ENCODE peak calls at places on chromosomes 5 and 9, in seven cellular contexts. Z is SK-N-SH; N is lower lobe of right lung; U is CD8-positive, alpha-beta T cell; L is heart right ventricle; P is astrocyte of the spinal cord; E is kidney epithelial cell. A is an unnamed sample.

GRCh38 chr5:10635861-10636350 is 72.0 kb downstream of the ANKRD33B start:
- DNase-seq in Z (no peak), N (no peak), U (no peak), L (no peak), P (no peak), E (no peak), A (no peak)

GRCh38 chr9:88852794-88853193 is 138.5 kb upstream of the S1PR3 start:
- DNase-seq in Z (no peak), N (no peak), U (no peak), L (no peak), P (peak), E (peak), A (peak)

GRCh38 chr9:89598926-89599325 is 5.9 kb upstream of the GADD45G start:
- DNase-seq in Z (no peak), N (no peak), U (no peak), L (no peak), P (no peak), E (no peak), A (no peak)

GRCh38 chr9:78713746-78714405 is 417.0 kb downstream of the PSAT1 start:
- DNase-seq in Z (no peak), N (no peak), U (no peak), L (no peak), P (peak), E (no peak), A (peak)

GRCh38 chr9:6567140-6567591 is 78.4 kb downstream of the GLDC start:
- DNase-seq in Z (no peak), N (no peak), U (no peak), L (no peak), P (peak), E (peak), A (peak)

GRCh38 chr5:116766470-116766947 is 191.9 kb upstream of the SEMA6A start:
- DNase-seq in Z (no peak), N (no peak), U (no peak), L (no peak), P (peak), E (peak), A (peak)

GRCh38 chr5:39409036-39409435 is 15.7 kb downstream of the DAB2 start:
- DNase-seq in Z (no peak), N (no peak), U (no peak), L (no peak), P (no peak), E (no peak), A (no peak)

GRCh38 chr9:120901704-120902103 is 24.7 kb upstream of the PHF19 start:
- DNase-seq in Z (no peak), N (no peak), U (no peak), L (no peak), P (no peak), E (no peak), A (no peak)

GRCh38 chr9:109463924-109464625 is 34.0 kb downstream of the PTPN3 start:
- DNase-seq in Z (no peak), N (no peak), U (no peak), L (no peak), P (no peak), E (no peak), A (no peak)

GRCh38 chr9:69097053-69097452 is 61.5 kb downstream of the FXN start:
- DNase-seq in Z (no peak), N (no peak), U (no peak), L (no peak), P (peak), E (peak), A (peak)

GRCh38 chr5:134124289-134125194 is 10.1 kb downstream of the TCF7 start:
- DNase-seq in Z (no peak), N (no peak), U (no peak), L (no peak), P (peak), E (no peak), A (no peak)

GRCh38 chr5:151023047-151023615 is 2.7 kb downstream of the GPX3 start:
- DNase-seq in Z (no peak), N (peak), U (no peak), L (peak), P (no peak), E (no peak), A (peak)

GRCh38 chr9:120942186-120943001 is 15.8 kb upstream of the TRAF1 start:
- DNase-seq in Z (no peak), N (no peak), U (no peak), L (no peak), P (no peak), E (no peak), A (no peak)

GRCh38 chr9:114445616-114446015 is 57.8 kb upstream of the AKNA start:
- DNase-seq in Z (no peak), N (no peak), U (no peak), L (no peak), P (no peak), E (no peak), A (no peak)

GRCh38 chr9:14372437-14373318 is 58.7 kb upstream of the NFIB start:
- DNase-seq in Z (peak), N (no peak), U (no peak), L (no peak), P (peak), E (peak), A (peak)

GRCh38 chr9:105401651-105402050 is 46.2 kb upstream of the FSD1L start:
- DNase-seq in Z (no peak), N (no peak), U (no peak), L (no peak), P (peak), E (no peak), A (peak)

DNA sequence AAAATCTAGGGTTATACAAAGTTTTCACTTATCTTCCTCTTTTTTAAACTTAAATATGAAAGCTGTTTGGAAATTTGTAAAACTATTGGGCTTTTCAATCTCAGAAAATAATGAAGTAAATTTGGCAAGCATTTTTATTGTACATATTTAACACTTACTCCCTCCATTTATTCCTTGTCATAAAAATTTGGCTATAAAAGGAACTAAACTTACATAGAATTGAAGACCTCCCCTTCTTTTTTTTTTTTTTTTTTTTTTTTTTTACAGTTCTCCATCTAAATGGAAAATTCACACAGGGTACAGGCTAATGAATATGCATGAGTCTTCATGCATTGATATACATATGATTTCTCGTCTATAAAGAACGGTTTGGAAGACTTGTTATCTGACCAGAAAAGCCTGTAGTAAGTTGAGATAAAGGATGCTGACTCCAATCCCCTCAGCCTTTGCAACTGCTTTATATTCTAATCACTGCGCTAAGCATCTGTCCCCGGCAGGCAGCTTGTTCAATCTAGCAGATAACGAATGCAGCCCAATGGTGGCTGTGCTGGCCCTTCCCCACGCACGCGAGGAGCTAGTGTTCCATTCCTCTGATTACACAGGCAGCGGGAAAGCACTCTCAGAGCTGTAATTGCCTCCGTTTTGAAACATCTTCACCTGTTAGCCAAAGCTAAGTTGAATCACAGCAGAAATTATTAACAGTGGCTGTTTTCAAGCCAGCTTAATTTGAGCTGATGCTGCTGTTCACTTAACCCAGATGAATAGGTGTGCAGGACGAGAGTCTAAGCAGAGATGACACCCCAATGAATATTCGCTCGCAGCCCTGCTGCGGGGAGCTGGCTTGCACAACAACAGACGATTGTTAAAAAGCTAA is 453.8 kb upstream of the ZNF608 start:
- DNase-seq in Z (peak), N (no peak), U (no peak), L (no peak), P (peak), E (no peak), A (peak)
- H3K4me3 ChIP-seq in Z (peak), N (peak), U (no peak), L (no peak), P (peak), E (peak), A (peak)

GRCh38 chr5:141941307-141941706 is 16.7 kb downstream of the PCDH12 start:
- DNase-seq in Z (no peak), N (no peak), U (no peak), L (no peak), P (no peak), E (no peak), A (no peak)

GRCh38 chr5:141944086-141944485 is 13.9 kb downstream of the PCDH12 start:
- DNase-seq in Z (no peak), N (no peak), U (no peak), L (no peak), P (no peak), E (no peak), A (no peak)

GRCh38 chr5:141940695-141941271 is 17.1 kb downstream of the DELE1 start:
- DNase-seq in Z (no peak), N (no peak), U (no peak), L (no peak), P (peak), E (no peak), A (no peak)

GRCh38 chr5:141942185-141942857 is 15.7 kb downstream of the PCDH12 start:
- DNase-seq in Z (no peak), N (no peak), U (no peak), L (no peak), P (no peak), E (no peak), A (no peak)

GRCh38 chr5:141941779-141942178 is 16.2 kb downstream of the PCDH12 start:
- DNase-seq in Z (no peak), N (no peak), U (no peak), L (no peak), P (no peak), E (no peak), A (no peak)
- H3K4me3 ChIP-seq in Z (no peak), N (no peak), U (no peak), L (no peak), P (no peak), E (no peak), A (no peak)

GRCh38 chr5:81747030-81747429 is 3.9 kb downstream of the SSBP2 start:
- DNase-seq in Z (no peak), N (no peak), U (no peak), L (no peak), P (no peak), E (no peak), A (no peak)
- H3K4me3 ChIP-seq in Z (no peak), N (no peak), U (no peak), L (no peak), P (no peak), E (no peak), A (no peak)

DNA sequence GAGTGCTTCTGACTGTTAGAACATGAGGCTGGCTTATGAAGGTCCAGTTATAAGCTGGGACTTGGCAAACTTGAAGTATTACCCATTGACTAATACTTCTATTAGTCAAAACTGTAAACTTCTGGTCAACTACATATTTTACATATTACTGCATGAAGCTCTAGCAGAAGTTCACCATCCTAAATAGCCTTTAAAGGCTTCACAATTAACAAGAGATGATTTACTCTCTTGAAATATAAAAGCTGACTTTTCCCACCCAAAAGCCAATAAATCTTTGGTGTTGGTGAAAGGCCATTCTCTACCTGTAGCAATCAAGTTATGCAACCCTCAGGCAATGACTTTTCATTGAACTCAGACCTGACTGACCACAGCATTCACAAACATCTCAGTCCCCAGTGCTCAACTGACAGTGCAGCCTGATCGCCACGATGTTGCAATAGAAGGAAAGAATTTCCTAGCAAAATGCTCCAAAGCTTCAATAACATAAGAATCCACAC is 345.6 kb downstream of the EBF1 start:
- DNase-seq in Z (no peak), N (no peak), U (no peak), L (no peak), P (peak), E (peak), A (peak)
- H3K4me3 ChIP-seq in Z (no peak), N (no peak), U (no peak), L (no peak), P (no peak), E (no peak), A (no peak)

GRCh38 chr5:62718368-62718767 is 139.7 kb downstream of the LRRC70 start:
- DNase-seq in Z (no peak), N (no peak), U (no peak), L (no peak), P (no peak), E (no peak), A (peak)

GRCh38 chr5:62714246-62714645 is 135.6 kb downstream of the LRRC70 start:
- DNase-seq in Z (no peak), N (no peak), U (no peak), L (no peak), P (no peak), E (no peak), A (no peak)

GRCh38 chr5:62720036-62720441 is 141.4 kb downstream of the LRRC70 start:
- DNase-seq in Z (peak), N (peak), U (no peak), L (no peak), P (peak), E (peak), A (peak)

GRCh38 chr5:62719061-62719730 is 140.6 kb downstream of the LRRC70 start:
- DNase-seq in Z (no peak), N (no peak), U (no peak), L (no peak), P (no peak), E (peak), A (no peak)

GRCh38 chr5:62717211-62717927 is 138.8 kb downstream of the LRRC70 start:
- DNase-seq in Z (no peak), N (no peak), U (no peak), L (no peak), P (no peak), E (no peak), A (peak)
- H3K4me3 ChIP-seq in Z (no peak), N (no peak), U (no peak), L (no peak), P (no peak), E (no peak), A (no peak)

DNA sequence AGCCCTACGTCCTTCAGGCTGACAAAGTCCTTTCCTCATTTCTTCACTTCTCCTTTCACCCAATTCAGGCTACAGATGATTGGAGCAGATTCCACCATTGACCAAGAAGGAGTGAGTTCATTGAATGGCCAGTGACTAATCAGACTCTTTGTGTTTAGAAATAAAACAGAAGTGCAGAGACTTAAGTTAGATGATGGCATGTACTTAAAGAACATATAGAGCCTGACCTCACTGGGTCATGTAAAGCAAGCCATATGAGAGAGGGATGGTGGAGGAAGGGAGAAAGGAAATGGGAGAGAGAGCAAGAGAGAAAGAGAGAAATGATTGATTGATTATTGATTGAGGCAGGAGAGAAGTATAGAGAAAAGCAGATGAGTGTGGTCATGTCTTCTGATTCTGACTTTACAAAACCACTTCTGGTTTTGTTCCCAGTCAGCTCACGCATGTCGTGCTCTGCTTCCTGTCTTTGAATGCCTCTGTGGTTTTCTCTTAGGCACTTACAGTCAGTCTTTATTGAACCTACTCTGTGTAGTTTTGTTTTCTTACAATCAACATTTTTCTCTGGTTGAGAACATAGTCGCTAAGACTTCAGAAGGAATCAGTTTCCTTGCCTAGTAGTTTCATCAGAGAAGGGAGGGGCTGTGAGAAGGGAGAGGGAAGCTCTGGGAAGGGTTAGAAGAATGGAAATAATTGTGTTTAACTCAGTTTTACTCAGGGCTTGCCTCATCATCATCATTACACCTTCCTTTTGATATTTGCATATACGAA is 149.2 kb upstream of the KLF9 start:
- DNase-seq in Z (no peak), N (no peak), U (no peak), L (no peak), P (peak), E (peak), A (peak)
- H3K4me3 ChIP-seq in Z (no peak), N (no peak), U (no peak), L (no peak), P (no peak), E (no peak), A (no peak)

GRCh38 chr9:133955821-133956411 is 36.2 kb downstream of the VAV2 start:
- DNase-seq in Z (peak), N (peak), U (no peak), L (no peak), P (peak), E (no peak), A (peak)

GRCh38 chr9:133954862-133955529 is 37.1 kb downstream of the VAV2 start:
- DNase-seq in Z (no peak), N (peak), U (no peak), L (no peak), P (no peak), E (no peak), A (no peak)

GRCh38 chr9:133953976-133954709 is 38.0 kb downstream of the VAV2 start:
- DNase-seq in Z (no peak), N (peak), U (no peak), L (peak), P (no peak), E (no peak), A (no peak)

GRCh38 chr9:133952598-133953550 is 39.2 kb downstream of the VAV2 start:
- DNase-seq in Z (no peak), N (peak), U (no peak), L (peak), P (no peak), E (no peak), A (no peak)

DNA sequence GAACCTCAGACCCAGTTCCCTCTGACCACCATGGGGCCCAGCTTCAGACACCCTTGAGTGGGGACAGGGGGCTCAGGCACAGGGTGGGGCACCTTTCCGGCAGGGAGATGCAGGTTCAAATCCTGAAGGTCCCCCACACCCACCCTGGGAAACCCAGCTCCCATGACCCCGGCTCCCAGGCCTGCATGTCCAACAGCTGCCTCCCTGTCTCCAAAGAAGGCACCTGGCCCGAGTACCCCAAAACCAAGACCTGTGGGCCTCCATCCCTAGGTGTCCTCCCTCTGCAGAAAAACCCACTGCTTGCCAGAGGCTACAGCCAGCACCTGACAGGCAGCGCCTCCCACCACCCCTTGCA is 38.5 kb downstream of the VAV2 start:
- DNase-seq in Z (no peak), N (peak), U (no peak), L (peak), P (no peak), E (no peak), A (no peak)
- H3K4me3 ChIP-seq in Z (no peak), N (no peak), U (no peak), L (no peak), P (no peak), E (no peak), A (no peak)

GRCh38 chr5:68287631-68287975 is 72.0 kb downstream of the PIK3R1 start:
- DNase-seq in Z (no peak), N (no peak), U (no peak), L (no peak), P (no peak), E (no peak), A (no peak)
- H3K4me3 ChIP-seq in Z (no peak), N (peak), U (peak), L (no peak), P (no peak), E (no peak), A (peak)

GRCh38 chr5:180806351-180807011 is 3.9 kb upstream of the MGAT1 start:
- DNase-seq in Z (no peak), N (no peak), U (no peak), L (no peak), P (no peak), E (no peak), A (no peak)
- H3K4me3 ChIP-seq in Z (peak), N (peak), U (peak), L (no peak), P (no peak), E (no peak), A (no peak)